ENCODE peak calls at places on chromosomes 1 and 21, in eight cellular contexts. G is activated T-cell treated with anti-CD3 and anti-CD28 coated beads, Interleukin-2, amount 50 U/mL, for 72 hours; K is NCI-H1092 treated with DMSO at 0.1 percent for 48 hours; H is anterior cingulate cortex; A is fibroblast of the aortic adventitia; Y is HuH-7.5; W is activated CD4-positive, alpha-beta T cell treated with anti-CD3 and anti-CD28 coated beads, Interleukin-2, amount 50 U/mL, for 24 hours; C is progenitor cell of endocrine pancreas. B is an unnamed sample.

GRCh38 chr1:114340906-114341698 is 169.9 kb downstream of the TRIM33 start:
- DNase-seq in H (no peak), W (no peak), A (no peak), K (no peak), C (no peak), G (peak; percentile 41), Y (no peak), B (no peak)

GRCh38 chr1:110293601-110294104 is 45.5 kb upstream of the RBM15 start:
- DNase-seq in W (no peak), Y (no peak), H (no peak), A (no peak), G (no peak), K (no peak), C (no peak), B (no peak)

GRCh38 chr1:40646385-40646784 is 19.1 kb downstream of the RIMS3 start:
- DNase-seq in H (no peak), G (no peak), K (no peak), W (no peak), A (peak; percentile 20), C (no peak), Y (no peak), B (no peak)

GRCh38 chr1:116365857-116366256 is 7.2 kb upstream of the ATP1A1 start:
- DNase-seq in H (no peak), C (no peak), Y (no peak), G (no peak), A (no peak), K (no peak), W (no peak), B (no peak)

GRCh38 chr21:26836546-26836945 is 8.7 kb downstream of the ADAMTS1 start:
- DNase-seq in W (no peak), C (no peak), Y (no peak), A (peak; percentile 19), H (no peak), K (no peak), G (no peak), B (no peak)

GRCh38 chr1:228045871-228046270 is 36.6 kb upstream of the ARF1 start:
- DNase-seq in K (no peak), A (no peak), G (no peak), H (no peak), C (no peak), W (no peak), Y (no peak), B (no peak)

GRCh38 chr1:117512728-117513321 is 93.0 kb upstream of the TENT5C start:
- DNase-seq in A (peak; percentile 62), G (no peak), W (no peak), C (no peak), Y (no peak), H (no peak), K (peak; percentile 26), B (no peak)

GRCh38 chr1:204251286-204251685 is 37.5 kb upstream of the GOLT1A start:
- DNase-seq in H (no peak), A (no peak), G (no peak), W (no peak), C (no peak), K (no peak), Y (no peak), B (no peak)

GRCh38 chr1:157457279-157457678 is 95.0 kb downstream of the FCRL5 start:
- DNase-seq in C (no peak), Y (no peak), H (no peak), K (no peak), G (no peak), W (no peak), A (no peak), B (no peak)

GRCh38 chr1:153985341-153985912 is 712 bp downstream of the RAB13 start:
- DNase-seq in K (no peak), G (peak; percentile 68), C (no peak), W (peak; percentile 61), Y (no peak), H (no peak), A (peak; percentile 70), B (no peak)

GRCh38 chr1:174954686-174955669 is 44.8 kb upstream of the CACYBP start:
- DNase-seq in H (no peak), W (no peak), G (no peak), Y (no peak), C (no peak), A (no peak), K (peak; percentile 98), B (no peak)

GRCh38 chr1:209513226-209513625 is 70.3 kb upstream of the CAMK1G start:
- DNase-seq in K (peak; percentile 84), W (no peak), Y (no peak), A (peak; percentile 42), H (no peak), G (no peak), C (no peak), B (peak; percentile 35)

GRCh38 chr1:20483833-20484525 is 2.0 kb downstream of the CAMK2N1 start:
- DNase-seq in H (peak; percentile 19), C (peak; percentile 28), K (peak; percentile 50), G (peak; percentile 23), A (peak; percentile 43), W (no peak), Y (peak; percentile 49), B (no peak)

GRCh38 chr1:232925421-232926202 is 24.8 kb upstream of the NTPCR start:
- DNase-seq in W (no peak), G (no peak), C (no peak), K (peak; percentile 40), A (no peak), H (no peak), Y (no peak), B (no peak)

GRCh38 chr1:160047116-160047991 is 15.6 kb upstream of the PIGM start:
- DNase-seq in W (no peak), K (no peak), H (no peak), A (no peak), Y (no peak), C (no peak), G (no peak), B (no peak)

GRCh38 chr1:109948285-109948630 is 36.3 kb upstream of the AHCYL1 start:
- DNase-seq in K (no peak), Y (no peak), C (no peak), G (no peak), H (no peak), A (no peak), W (no peak), B (no peak)

GRCh38 chr1:154325583-154326545 is 539 bp downstream of the ATP8B2 start:
- DNase-seq in W (no peak), H (peak; percentile 50), A (peak; percentile 92), C (peak; percentile 64), K (peak; percentile 46), G (peak; percentile 57), Y (peak; percentile 99), B (no peak)

GRCh38 chr21:25911730-25912401 is 177.1 kb downstream of the GABPA start:
- DNase-seq in A (no peak), Y (no peak), G (no peak), K (no peak), H (no peak), C (no peak), W (no peak), B (no peak)

GRCh38 chr1:51570063-51570720 is 46.7 kb upstream of the OSBPL9 start:
- DNase-seq in G (no peak), H (no peak), C (no peak), Y (no peak), A (no peak), K (no peak), W (no peak), B (no peak)

GRCh38 chr1:220007438-220007837 is 38.9 kb downstream of the EPRS1 start:
- DNase-seq in W (no peak), H (no peak), C (no peak), K (no peak), G (no peak), A (no peak), Y (no peak), B (no peak)

GRCh38 chr1:236759252-236759859 is 35.7 kb upstream of the MTR start:
- DNase-seq in K (no peak), A (peak; percentile 65), W (peak; percentile 5), G (peak; percentile 23), H (no peak), Y (no peak), C (no peak), B (no peak)

GRCh38 chr1:107702946-107703571 is 261.9 kb downstream of the VAV3 start:
- DNase-seq in A (peak; percentile 7), Y (no peak), G (no peak), W (no peak), C (no peak), H (no peak), K (no peak), B (no peak)

GRCh38 chr1:200081151-200081981 is 53.9 kb downstream of the NR5A2 start:
- DNase-seq in G (no peak), H (no peak), C (no peak), A (peak; percentile 21), Y (no peak), K (no peak), W (no peak), B (no peak)

GRCh38 chr1:45373573-45373972 is 33.3 kb upstream of the MUTYH start:
- DNase-seq in C (no peak), Y (no peak), W (no peak), A (no peak), G (no peak), K (no peak), H (no peak), B (no peak)

GRCh38 chr1:178037510-178038253 is 56.2 kb upstream of the RASAL2 start:
- DNase-seq in W (no peak), A (peak; percentile 75), K (peak; percentile 75), G (no peak), Y (peak; percentile 72), C (peak; percentile 68), H (peak; percentile 32), B (no peak)

GRCh38 chr1:13539683-13540082 is 25.9 kb upstream of the LRRC38 start:
- DNase-seq in H (no peak), C (no peak), Y (no peak), A (no peak), K (no peak), W (no peak), G (no peak), B (no peak)

GRCh38 chr1:151832318-151832984 is 849 bp upstream of the RORC start:
- DNase-seq in W (no peak), H (no peak), G (no peak), C (no peak), A (peak; percentile 47), K (peak; percentile 91), Y (no peak), B (no peak)

GRCh38 chr21:41482321-41482720 is 25.6 kb downstream of the TMPRSS2 start:
- DNase-seq in Y (no peak), A (peak; percentile 18), W (no peak), H (no peak), G (no peak), C (no peak), K (no peak), B (no peak)

GRCh38 chr1:92698932-92699331 is 86.0 kb downstream of the EVI5 start:
- DNase-seq in Y (no peak), A (no peak), H (no peak), G (no peak), K (no peak), C (no peak), W (no peak), B (no peak)

GRCh38 chr1:86557739-86558138 is 10.9 kb downstream of the CLCA4 start:
- DNase-seq in K (no peak), G (no peak), Y (no peak), W (no peak), A (no peak), H (no peak), C (no peak), B (no peak)

GRCh38 chr21:29346281-29346680 is 47.6 kb downstream of the BACH1 start:
- DNase-seq in C (no peak), Y (no peak), K (no peak), A (no peak), H (no peak), W (no peak), G (no peak), B (no peak)

GRCh38 chr1:51355382-51355781 is 25.0 kb upstream of the TTC39A start:
- DNase-seq in K (no peak), H (no peak), Y (no peak), C (no peak), W (no peak), G (no peak), A (no peak), B (no peak)

GRCh38 chr1:169486281-169486904 is 649 bp upstream of the SLC19A2 start:
- DNase-seq in Y (no peak), G (no peak), H (no peak), A (peak; percentile 86), C (no peak), W (no peak), K (no peak), B (no peak)

GRCh38 chr1:8397511-8397910 is 79.6 kb downstream of the SLC45A1 start:
- DNase-seq in H (no peak), W (no peak), Y (no peak), A (no peak), K (no peak), C (no peak), G (peak; percentile 11), B (no peak)